ENCODE peak calls at places on chromosomes 4 and X, in ten cellular contexts. One of them, this sample, is unnamed.

GRCh38 chr4:87236851-87237250 is 16.4 kb upstream of the KLHL8 start:
- DNase-seq in esophagus squamous epithelium: no peak
- DNase-seq in tibial nerve: no peak
- DNase-seq in suprapubic skin: no peak
- DNase-seq in breast epithelium: no peak
- DNase-seq in sigmoid colon: no peak
- DNase-seq in body of pancreas: no peak
- DNase-seq in H54: no peak
- DNase-seq in right lobe of liver: no peak
- DNase-seq in uterus: no peak
- DNase-seq in this sample: no peak

GRCh38 chr4:179625391-179625790 is 2183.2 kb upstream of the AGA start:
- DNase-seq in esophagus squamous epithelium: no peak
- DNase-seq in tibial nerve: no peak
- DNase-seq in suprapubic skin: no peak
- DNase-seq in breast epithelium: no peak
- DNase-seq in sigmoid colon: no peak
- DNase-seq in body of pancreas: no peak
- DNase-seq in H54: peak; percentile 6
- DNase-seq in right lobe of liver: no peak
- DNase-seq in uterus: no peak
- DNase-seq in this sample: no peak

GRCh38 chr4:139554726-139555072 is 1.3 kb downstream of the SETD7 start:
- DNase-seq in esophagus squamous epithelium: no peak
- DNase-seq in tibial nerve: no peak
- DNase-seq in suprapubic skin: no peak
- DNase-seq in breast epithelium: no peak
- DNase-seq in sigmoid colon: no peak
- DNase-seq in body of pancreas: no peak
- DNase-seq in H54: no peak
- DNase-seq in right lobe of liver: no peak
- DNase-seq in uterus: no peak
- DNase-seq in this sample: no peak

GRCh38 chr4:107956011-107956410 is 24.7 kb downstream of the CYP2U1 start:
- DNase-seq in esophagus squamous epithelium: no peak
- DNase-seq in tibial nerve: no peak
- DNase-seq in suprapubic skin: no peak
- DNase-seq in breast epithelium: no peak
- DNase-seq in sigmoid colon: no peak
- DNase-seq in body of pancreas: no peak
- DNase-seq in H54: no peak
- DNase-seq in right lobe of liver: no peak
- DNase-seq in uterus: no peak
- DNase-seq in this sample: no peak

GRCh38 chr4:55378617-55379467 is 16.9 kb upstream of the TMEM165 start:
- DNase-seq in esophagus squamous epithelium: no peak
- DNase-seq in tibial nerve: no peak
- DNase-seq in suprapubic skin: no peak
- DNase-seq in breast epithelium: peak; percentile 66
- DNase-seq in sigmoid colon: no peak
- DNase-seq in body of pancreas: peak; percentile 77
- DNase-seq in H54: no peak
- DNase-seq in right lobe of liver: no peak
- DNase-seq in uterus: no peak
- DNase-seq in this sample: peak; percentile 50

GRCh38 chrX:154600962-154601374 is 16.0 kb downstream of the CTAG1A start:
- DNase-seq in esophagus squamous epithelium: no peak
- DNase-seq in tibial nerve: no peak
- DNase-seq in suprapubic skin: no peak
- DNase-seq in breast epithelium: no peak
- DNase-seq in sigmoid colon: no peak
- DNase-seq in body of pancreas: no peak
- DNase-seq in H54: no peak
- DNase-seq in right lobe of liver: no peak
- DNase-seq in uterus: no peak
- DNase-seq in this sample: no peak

GRCh38 chrX:19457662-19458061 is 57.6 kb downstream of the MAP3K15 start:
- DNase-seq in esophagus squamous epithelium: no peak
- DNase-seq in tibial nerve: no peak
- DNase-seq in suprapubic skin: no peak
- DNase-seq in breast epithelium: no peak
- DNase-seq in sigmoid colon: no peak
- DNase-seq in body of pancreas: no peak
- DNase-seq in H54: no peak
- DNase-seq in right lobe of liver: no peak
- DNase-seq in uterus: no peak
- DNase-seq in this sample: no peak

GRCh38 chr4:180828455-180829018 is 1414.7 kb upstream of the TENM3 start:
- DNase-seq in esophagus squamous epithelium: no peak
- DNase-seq in tibial nerve: no peak
- DNase-seq in suprapubic skin: no peak
- DNase-seq in breast epithelium: no peak
- DNase-seq in sigmoid colon: no peak
- DNase-seq in body of pancreas: no peak
- DNase-seq in H54: no peak
- DNase-seq in right lobe of liver: no peak
- DNase-seq in uterus: no peak
- DNase-seq in this sample: peak; percentile 42

GRCh38 chr4:94207469-94208224 is at the start of gene SMARCAD1:
- DNase-seq in esophagus squamous epithelium: peak; percentile 56
- DNase-seq in tibial nerve: peak; percentile 79
- DNase-seq in suprapubic skin: peak; percentile 92
- DNase-seq in breast epithelium: peak; percentile 85
- DNase-seq in sigmoid colon: peak; percentile 94
- DNase-seq in body of pancreas: peak; percentile 89
- DNase-seq in H54: peak; percentile 38
- DNase-seq in right lobe of liver: peak; percentile 85
- DNase-seq in uterus: peak; percentile 86
- DNase-seq in this sample: peak; percentile 96
- TF ChIP-seq POLR2A in esophagus squamous epithelium: no peak
- TF ChIP-seq POLR2A in tibial nerve: no peak
- TF ChIP-seq POLR2A in suprapubic skin: no peak
- TF ChIP-seq POLR2A in breast epithelium: no peak
- TF ChIP-seq POLR2A in sigmoid colon: no peak
- TF ChIP-seq POLR2A in body of pancreas: peak; percentile 17
- TF ChIP-seq POLR2A in H54: peak; percentile 63
- TF ChIP-seq POLR2A in right lobe of liver: peak; percentile 49
- TF ChIP-seq POLR2A in uterus: no peak
- TF ChIP-seq POLR2A in this sample: peak; percentile 88

GRCh38 chr4:70197842-70198241 is 2.3 kb downstream of the ODAM start:
- DNase-seq in esophagus squamous epithelium: no peak
- DNase-seq in tibial nerve: no peak
- DNase-seq in suprapubic skin: no peak
- DNase-seq in breast epithelium: no peak
- DNase-seq in sigmoid colon: no peak
- DNase-seq in body of pancreas: peak; percentile 57
- DNase-seq in H54: no peak
- DNase-seq in right lobe of liver: no peak
- DNase-seq in uterus: no peak
- DNase-seq in this sample: no peak

DNA sequence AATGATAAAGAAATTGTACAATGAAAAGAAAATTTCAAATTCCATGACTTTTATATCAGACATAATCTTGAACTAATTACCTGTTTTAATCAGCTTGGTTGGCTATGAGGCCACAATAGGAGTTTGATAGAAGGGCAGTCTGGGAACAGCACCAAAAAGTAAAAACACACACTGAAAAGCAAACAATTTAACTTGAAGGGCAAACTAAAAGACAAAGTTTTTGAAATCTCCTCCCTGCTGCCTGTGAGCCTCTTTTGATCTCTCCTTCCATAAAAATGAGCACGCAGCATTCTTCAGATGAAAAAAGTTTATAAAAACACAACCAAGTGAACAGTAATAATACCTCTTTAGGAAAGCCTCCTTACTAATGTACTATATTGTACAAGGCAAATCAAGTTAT is 8.1 kb downstream of the ODAM start:
- DNase-seq in esophagus squamous epithelium: no peak
- DNase-seq in tibial nerve: no peak
- DNase-seq in suprapubic skin: no peak
- DNase-seq in breast epithelium: no peak
- DNase-seq in sigmoid colon: no peak
- DNase-seq in body of pancreas: no peak
- DNase-seq in H54: no peak
- DNase-seq in right lobe of liver: no peak
- DNase-seq in uterus: no peak
- DNase-seq in this sample: no peak
- TF ChIP-seq POLR2A in esophagus squamous epithelium: no peak
- TF ChIP-seq POLR2A in tibial nerve: no peak
- TF ChIP-seq POLR2A in suprapubic skin: no peak
- TF ChIP-seq POLR2A in breast epithelium: no peak
- TF ChIP-seq POLR2A in sigmoid colon: no peak
- TF ChIP-seq POLR2A in body of pancreas: no peak
- TF ChIP-seq POLR2A in H54: no peak
- TF ChIP-seq POLR2A in right lobe of liver: no peak
- TF ChIP-seq POLR2A in uterus: no peak
- TF ChIP-seq POLR2A in this sample: no peak

GRCh38 chrX:31217111-31217510 is 145.3 kb upstream of the FTHL17 start:
- DNase-seq in esophagus squamous epithelium: no peak
- DNase-seq in tibial nerve: no peak
- DNase-seq in suprapubic skin: no peak
- DNase-seq in breast epithelium: no peak
- DNase-seq in sigmoid colon: no peak
- DNase-seq in body of pancreas: no peak
- DNase-seq in H54: no peak
- DNase-seq in right lobe of liver: no peak
- DNase-seq in uterus: no peak
- DNase-seq in this sample: no peak
- TF ChIP-seq POLR2A in esophagus squamous epithelium: no peak
- TF ChIP-seq POLR2A in tibial nerve: no peak
- TF ChIP-seq POLR2A in suprapubic skin: no peak
- TF ChIP-seq POLR2A in breast epithelium: no peak
- TF ChIP-seq POLR2A in sigmoid colon: no peak
- TF ChIP-seq POLR2A in body of pancreas: no peak
- TF ChIP-seq POLR2A in H54: no peak
- TF ChIP-seq POLR2A in right lobe of liver: no peak
- TF ChIP-seq POLR2A in uterus: no peak
- TF ChIP-seq POLR2A in this sample: no peak

DNA sequence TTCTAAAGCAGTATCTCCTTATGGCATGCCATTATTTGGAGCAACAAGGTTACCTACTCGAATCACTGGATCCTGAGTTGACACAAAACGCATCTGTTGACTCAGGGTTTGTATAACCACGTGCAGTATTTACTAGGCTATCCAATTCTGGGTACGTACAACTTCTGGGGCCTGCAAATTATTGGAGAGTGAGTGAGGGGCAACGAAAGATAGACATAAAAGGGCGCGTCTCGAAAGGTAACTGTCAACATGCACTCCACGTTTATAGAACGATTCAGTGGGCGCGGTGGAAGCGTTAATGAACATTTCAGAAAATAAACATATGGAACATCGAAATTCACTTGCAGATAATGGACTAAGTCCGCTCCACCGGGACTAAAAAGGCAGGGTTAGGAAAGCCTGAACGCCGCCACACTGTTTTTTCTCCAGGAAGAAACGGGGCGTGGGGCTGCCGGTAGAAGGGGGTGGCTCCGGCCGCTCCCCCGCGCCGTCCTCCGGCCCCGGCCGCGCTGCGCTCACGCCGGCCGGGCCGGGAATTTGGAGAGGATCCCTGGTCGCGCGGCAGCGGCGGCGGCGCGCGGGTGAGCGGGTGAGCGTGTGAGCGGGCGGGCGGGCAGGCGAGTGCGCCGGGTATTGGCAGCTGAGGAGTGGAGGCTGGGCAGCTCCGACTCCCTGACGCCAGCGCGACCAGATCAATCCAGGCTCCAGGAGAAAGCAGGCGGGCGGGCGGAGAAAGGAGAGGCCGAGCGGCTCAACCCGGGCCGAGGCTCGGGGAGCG is at the start of gene SMAD1:
- DNase-seq in esophagus squamous epithelium: no peak
- DNase-seq in tibial nerve: peak; percentile 63
- DNase-seq in suprapubic skin: peak; percentile 86
- DNase-seq in breast epithelium: peak; percentile 86
- DNase-seq in sigmoid colon: peak; percentile 90
- DNase-seq in body of pancreas: peak; percentile 94
- DNase-seq in H54: peak; percentile 41
- DNase-seq in right lobe of liver: peak; percentile 91
- DNase-seq in uterus: peak; percentile 74
- DNase-seq in this sample: peak; percentile 78
- TF ChIP-seq POLR2A in esophagus squamous epithelium: peak; percentile 77
- TF ChIP-seq POLR2A in tibial nerve: no peak
- TF ChIP-seq POLR2A in suprapubic skin: no peak
- TF ChIP-seq POLR2A in breast epithelium: no peak
- TF ChIP-seq POLR2A in sigmoid colon: no peak
- TF ChIP-seq POLR2A in body of pancreas: peak; percentile 94
- TF ChIP-seq POLR2A in H54: peak; percentile 42
- TF ChIP-seq POLR2A in right lobe of liver: peak; percentile 89
- TF ChIP-seq POLR2A in uterus: peak; percentile 69
- TF ChIP-seq POLR2A in this sample: no peak

GRCh38 chrX:34631826-34632225 is 25.3 kb downstream of the TMEM47 start:
- DNase-seq in esophagus squamous epithelium: no peak
- DNase-seq in tibial nerve: no peak
- DNase-seq in suprapubic skin: no peak
- DNase-seq in breast epithelium: no peak
- DNase-seq in sigmoid colon: no peak
- DNase-seq in body of pancreas: no peak
- DNase-seq in H54: no peak
- DNase-seq in right lobe of liver: no peak
- DNase-seq in uterus: no peak
- DNase-seq in this sample: no peak
- TF ChIP-seq POLR2A in esophagus squamous epithelium: no peak
- TF ChIP-seq POLR2A in tibial nerve: no peak
- TF ChIP-seq POLR2A in suprapubic skin: no peak
- TF ChIP-seq POLR2A in breast epithelium: no peak
- TF ChIP-seq POLR2A in sigmoid colon: no peak
- TF ChIP-seq POLR2A in body of pancreas: no peak
- TF ChIP-seq POLR2A in H54: no peak
- TF ChIP-seq POLR2A in right lobe of liver: no peak
- TF ChIP-seq POLR2A in uterus: no peak
- TF ChIP-seq POLR2A in this sample: no peak